ENCODE peak calls at places on chromosomes 2 and 18, in seven cellular contexts. T is colonic mucosa, V is choroid plexus epithelial cell, R is heart left ventricle, Y is foreskin fibroblast, K is ovary, Q is GM23338. N is an unnamed sample.

GRCh38 chr2:66440692-66441091 is 5.8 kb downstream of the MEIS1 start:
- DNase-seq in V (peak), T (no peak), R (peak), Q (peak), K (peak), Y (peak), N (peak)

GRCh38 chr2:55511508-55512124 is 7.9 kb upstream of the CFAP36 start:
- DNase-seq in T (no peak), Y (peak), R (no peak), V (peak), Q (peak), K (no peak), N (peak)

GRCh38 chr2:62589691-62590356 is 83.8 kb upstream of the TMEM17 start:
- DNase-seq in R (no peak), T (no peak), V (no peak), K (no peak), Q (no peak), Y (no peak), N (no peak)

GRCh38 chr18:7272268-7273049 is 41.6 kb downstream of the LRRC30 start:
- DNase-seq in V (peak), Q (peak), R (peak), T (peak), Y (peak), K (peak), N (peak)

GRCh38 chr2:230447455-230448451 is 31.8 kb downstream of the SP100 start:
- DNase-seq in K (no peak), V (no peak), R (no peak), T (no peak), Q (no peak), Y (no peak), N (no peak)

GRCh38 chr2:120224735-120225548 is 1.7 kb upstream of the TMEM185B start:
- DNase-seq in K (no peak), Q (no peak), V (no peak), T (peak), Y (no peak), R (no peak), N (no peak)

GRCh38 chr2:180416553-180417113 is 409.5 kb upstream of the CWC22 start:
- DNase-seq in R (no peak), K (no peak), T (no peak), V (no peak), Y (no peak), Q (no peak), N (no peak)

GRCh38 chr18:23053756-23054457 is 81.4 kb upstream of the CABLES1 start:
- DNase-seq in T (no peak), V (peak), K (no peak), Q (peak), R (no peak), Y (no peak), N (peak)

GRCh38 chr18:31977270-31977872 is 34.4 kb upstream of the TRAPPC8 start:
- DNase-seq in V (peak), Q (peak), T (peak), Y (peak), R (no peak), K (no peak), N (peak)

GRCh38 chr2:25215948-25216679 is 47.7 kb upstream of the POMC start:
- DNase-seq in Y (peak), K (peak), V (peak), T (peak), Q (peak), R (peak), N (peak)

GRCh38 chr2:20676353-20677215 is 9.6 kb downstream of the GDF7 start:
- DNase-seq in K (no peak), Y (no peak), V (no peak), Q (no peak), R (no peak), T (no peak), N (no peak)
- TF ChIP-seq CTCF in K (no peak), Y (no peak), V (no peak), Q (peak), R (peak), T (no peak), N (no peak)

GRCh38 chr2:138307099-138307498 is 194.5 kb upstream of the SPOPL start:
- DNase-seq in Q (no peak), V (no peak), R (no peak), Y (no peak), T (no peak), K (no peak), N (no peak)

GRCh38 chr2:138306626-138307025 is 194.9 kb upstream of the SPOPL start:
- DNase-seq in V (no peak), Q (no peak), T (no peak), Y (no peak), R (no peak), K (no peak), N (no peak)

GRCh38 chr2:138312061-138312460 is 189.5 kb upstream of the SPOPL start:
- DNase-seq in T (no peak), K (no peak), Q (no peak), Y (no peak), V (no peak), R (no peak), N (no peak)

DNA sequence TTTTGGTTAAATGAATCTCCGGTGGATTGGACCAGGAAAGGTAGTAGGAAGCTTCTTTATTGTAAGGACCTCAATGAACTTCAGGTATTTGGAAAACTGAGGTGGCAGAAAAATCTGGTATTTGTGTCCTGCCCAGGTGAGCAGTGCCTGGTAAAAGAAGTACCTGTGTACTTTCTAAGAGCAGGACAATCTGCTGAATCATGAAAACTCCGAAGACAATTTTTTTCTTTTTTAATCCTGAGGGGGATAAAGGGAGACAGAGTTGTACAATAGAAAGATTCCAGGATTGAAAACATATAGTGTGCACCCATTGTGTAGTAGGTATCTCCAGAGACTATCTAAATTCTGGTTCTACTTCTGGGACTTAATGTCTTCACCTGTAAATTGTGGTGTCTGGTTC is 191.8 kb upstream of the SPOPL start:
- DNase-seq in Y (no peak), T (no peak), R (no peak), Q (no peak), K (no peak), V (no peak), N (no peak)
- H3K4me3 ChIP-seq in Y (no peak), T (no peak), R (no peak), Q (no peak), K (no peak), V (no peak), N (no peak)

GRCh38 chr2:184927040-184927439 is 328.7 kb downstream of the ZNF804A start:
- DNase-seq in R (no peak), Q (no peak), V (no peak), K (no peak), Y (no peak), T (no peak), N (no peak)
- TF ChIP-seq CTCF in R (no peak), Q (peak), V (no peak), K (no peak), Y (no peak), T (no peak), N (no peak)

DNA sequence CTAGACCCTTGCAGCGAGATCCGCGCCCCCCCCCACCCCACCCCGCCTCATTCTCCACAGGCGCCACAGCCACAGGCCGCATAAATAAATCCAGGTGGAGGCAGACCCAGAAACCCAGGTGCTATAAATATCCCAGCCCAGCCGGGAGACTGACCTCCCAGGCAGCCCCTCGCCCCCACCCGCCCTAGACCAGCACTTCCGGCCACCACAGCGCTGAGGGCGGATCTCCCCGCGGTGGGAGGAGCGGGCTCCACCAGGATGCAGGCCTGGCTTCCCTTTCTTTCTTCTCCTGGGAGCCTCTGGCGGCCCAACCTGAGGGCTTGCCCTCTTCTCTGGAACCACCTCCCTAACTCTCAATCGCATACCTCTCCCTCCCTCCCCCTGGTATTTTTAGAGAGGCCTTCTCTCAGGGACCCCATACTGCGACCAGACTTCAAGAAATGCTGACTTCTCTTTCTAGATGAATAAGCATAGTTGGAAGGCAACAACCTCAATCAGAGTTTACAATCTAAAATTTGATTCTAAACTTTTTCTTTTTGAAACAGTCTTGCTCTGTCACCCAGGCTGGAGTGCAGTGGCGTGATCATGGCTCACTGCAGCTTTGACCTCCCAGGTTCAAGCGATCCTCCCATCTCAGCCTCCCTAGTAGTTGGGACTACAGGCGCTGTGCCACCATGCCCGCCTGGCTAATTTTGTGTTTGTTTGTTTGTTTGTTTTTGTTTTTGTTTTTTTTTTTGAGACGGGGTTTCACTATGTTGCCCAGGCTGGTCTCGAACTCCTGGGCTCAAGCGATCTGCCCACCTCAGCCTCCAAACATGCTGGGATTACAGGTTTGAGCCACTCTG is 55.0 kb downstream of the PKDCC start:
- DNase-seq in Y (no peak), K (peak), Q (peak), V (peak), T (peak), R (peak), N (peak)
- H3K4me3 ChIP-seq in Y (no peak), K (peak), Q (peak), V (peak), T (peak), R (peak), N (no peak)

GRCh38 chr2:232230557-232230956 is 148.0 kb upstream of the ALPP start:
- DNase-seq in V (peak), Q (peak), K (no peak), T (peak), R (no peak), Y (no peak), N (no peak)
- TF ChIP-seq CTCF in V (peak), Q (peak), K (no peak), T (no peak), R (no peak), Y (peak), N (peak)

DNA sequence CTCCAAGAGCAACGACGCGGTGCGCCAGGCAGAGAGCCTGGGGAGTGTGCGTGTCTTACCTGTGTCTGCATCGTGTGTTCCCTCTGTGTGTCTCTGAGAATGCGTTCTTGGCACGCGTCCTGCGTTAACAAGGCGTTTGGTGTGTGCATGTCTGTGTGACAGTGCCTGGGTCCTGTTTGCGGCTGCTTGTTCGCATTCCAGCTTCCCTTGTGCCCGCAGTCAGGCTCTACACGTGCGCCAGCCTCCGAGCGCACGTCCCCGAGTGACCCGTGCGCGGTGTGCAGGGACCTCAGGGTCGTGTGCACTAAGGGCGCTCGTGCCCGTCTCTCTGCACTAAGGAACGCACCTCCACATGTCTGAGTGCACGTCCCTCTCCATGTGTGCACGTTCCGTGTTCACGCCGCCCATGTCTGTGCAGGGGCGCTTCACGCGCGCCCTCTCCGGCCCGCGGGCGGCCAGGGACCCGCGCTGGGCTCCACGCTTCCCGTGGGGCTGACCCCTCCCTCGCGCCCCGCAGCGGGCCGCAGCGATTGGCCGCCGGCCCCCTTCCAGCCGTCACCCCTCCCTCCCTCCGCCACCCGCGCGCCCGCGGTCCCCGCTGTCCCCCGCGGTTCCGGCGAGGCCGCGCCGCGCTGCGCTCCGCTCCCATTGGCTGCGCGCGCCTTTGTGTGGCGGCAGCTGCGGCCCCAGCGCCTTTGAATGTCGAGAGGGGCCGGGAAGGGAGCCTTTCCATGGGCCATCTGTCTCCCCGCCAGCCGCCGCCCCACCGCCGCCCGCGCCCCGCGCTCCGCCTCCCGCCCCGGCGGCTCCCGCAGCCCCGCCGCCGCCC is 229.4 kb downstream of the HAUS1 start:
- DNase-seq in V (peak), T (no peak), K (no peak), R (peak), Q (peak), Y (no peak), N (no peak)
- H3K4me3 ChIP-seq in V (peak), T (peak), K (no peak), R (peak), Q (peak), Y (no peak), N (peak)

GRCh38 chr2:99562516-99562915 is 72.7 kb upstream of the REV1 start:
- DNase-seq in V (no peak), T (no peak), K (no peak), Q (no peak), R (no peak), Y (no peak), N (no peak)

GRCh38 chr2:99554238-99554637 is 64.4 kb upstream of the REV1 start:
- DNase-seq in Y (no peak), K (no peak), Q (peak), V (no peak), T (no peak), R (no peak), N (no peak)

GRCh38 chr2:99555410-99555809 is 65.6 kb upstream of the REV1 start:
- DNase-seq in T (no peak), Q (peak), V (no peak), K (no peak), Y (no peak), R (no peak), N (no peak)

GRCh38 chr2:99559075-99559662 is 69.4 kb upstream of the REV1 start:
- DNase-seq in V (peak), R (peak), Y (peak), Q (peak), K (peak), T (peak), N (peak)
- TF ChIP-seq CTCF in V (peak), R (peak), Y (peak), Q (peak), K (peak), T (peak), N (peak)

DNA sequence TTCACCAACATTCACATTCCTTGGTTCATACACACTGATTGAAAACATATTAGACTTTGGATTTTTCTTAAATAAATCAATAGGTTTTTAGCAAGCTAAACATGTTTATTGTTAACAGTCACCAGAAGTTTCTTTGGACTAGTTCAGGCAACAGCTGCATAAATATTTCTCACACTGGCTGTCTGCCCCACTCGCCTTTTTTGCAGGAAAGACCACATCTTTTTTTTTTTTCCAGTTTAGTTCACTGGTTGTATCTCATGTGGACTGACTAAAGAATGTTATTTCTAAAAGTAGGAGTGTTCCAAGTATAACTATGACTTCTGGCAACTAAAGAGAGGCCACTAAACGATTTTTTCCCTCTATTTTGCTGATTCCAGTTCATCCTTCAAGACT is 31.1 kb downstream of the SLC40A1 start:
- DNase-seq in V (peak), T (no peak), Y (no peak), R (no peak), K (peak), Q (no peak), N (peak)
- H3K4me3 ChIP-seq in V (no peak), T (no peak), Y (no peak), R (no peak), K (no peak), Q (no peak), N (no peak)

GRCh38 chr2:8767324-8767723 is 70.1 kb downstream of the KIDINS220 start:
- DNase-seq in Q (no peak), V (no peak), Y (no peak), T (no peak), K (no peak), R (no peak), N (no peak)

GRCh38 chr2:8756230-8756629 is 74.4 kb downstream of the ID2 start:
- DNase-seq in V (no peak), Q (no peak), T (no peak), R (no peak), K (no peak), Y (no peak), N (no peak)

GRCh38 chr2:8761529-8762164 is 75.8 kb downstream of the KIDINS220 start:
- DNase-seq in K (no peak), T (no peak), V (peak), Q (peak), R (no peak), Y (peak), N (peak)
- TF ChIP-seq CTCF in K (no peak), T (peak), V (peak), Q (peak), R (peak), Y (peak), N (peak)

DNA sequence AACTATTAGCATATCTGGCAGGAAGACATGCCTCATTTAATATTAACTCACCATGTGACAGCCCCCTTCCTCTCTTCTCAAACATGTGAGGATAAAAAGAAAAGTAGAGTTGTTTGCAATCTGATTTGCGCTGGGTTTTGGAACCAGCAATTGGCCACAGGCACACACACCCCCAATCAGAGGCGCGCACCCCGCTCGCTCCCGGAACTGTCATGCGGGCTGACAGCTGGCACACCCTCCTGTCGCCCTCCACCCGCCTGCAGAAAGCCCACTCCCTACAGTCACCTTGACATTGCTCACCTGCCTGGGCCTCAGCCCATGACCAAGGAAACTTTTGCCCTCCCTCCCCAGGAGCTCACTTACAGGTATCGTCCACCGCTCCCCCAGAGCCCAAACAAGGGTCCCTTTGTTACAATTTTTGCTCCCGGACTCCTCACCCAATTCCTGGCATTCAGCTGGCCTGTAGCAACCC is 1.1 kb downstream of the COBLL1 start:
- DNase-seq in K (peak), T (peak), R (peak), Q (peak), Y (no peak), V (peak), N (no peak)
- H3K4me3 ChIP-seq in K (peak), T (peak), R (peak), Q (peak), Y (peak), V (peak), N (peak)

N was measured in astrocyte of the spinal cord.